ENCODE peak calls at places on chromosomes 6 and 20, in six cellular contexts. D is iPS DF 19.7, L is EL, F is esophagus squamous epithelium, Q is kidney epithelial cell, I is cardiac muscle cell. C is an unnamed sample.

GRCh38 chr6:143591441-143591840 is 79.9 kb upstream of the FUCA2 start:
- DNase-seq in L (no peak), Q (no peak), D (no peak), I (no peak), F (no peak), C (no peak)

GRCh38 chr6:165644586-165645266 is 18.3 kb downstream of the PDE10A start:
- DNase-seq in Q (no peak), L (no peak), F (no peak), I (no peak), D (no peak), C (no peak)

GRCh38 chr6:1498491-1499113 is 109.2 kb downstream of the FOXF2 start:
- DNase-seq in D (no peak), Q (no peak), I (no peak), L (peak), F (no peak), C (no peak)

GRCh38 chr6:26033942-26034354 is 53.3 kb upstream of the HFE start:
- DNase-seq in Q (no peak), D (no peak), F (no peak), I (no peak), L (no peak), C (no peak)

GRCh38 chr6:82588020-82588419 is 224.4 kb downstream of the TPBG start:
- DNase-seq in D (no peak), Q (no peak), F (no peak), I (no peak), L (no peak), C (no peak)

GRCh38 chr6:19454999-19455392 is 382.2 kb upstream of the ID4 start:
- DNase-seq in I (no peak), L (no peak), F (no peak), D (no peak), Q (no peak), C (no peak)

GRCh38 chr6:159378361-159378760 is 209.2 kb downstream of the FNDC1 start:
- DNase-seq in D (no peak), L (no peak), F (no peak), Q (no peak), I (no peak), C (no peak)

GRCh38 chr20:29410805-29411457 is 1846.5 kb upstream of the DEFB115 start:
- DNase-seq in D (no peak), F (no peak), I (no peak), Q (no peak), L (no peak), C (no peak)

GRCh38 chr6:86871681-86872080 is 65.6 kb upstream of the HTR1E start:
- DNase-seq in F (no peak), I (no peak), Q (no peak), D (no peak), L (no peak), C (no peak)

GRCh38 chr6:10595731-10596664 is 74.8 kb downstream of the GCNT2 start:
- DNase-seq in I (no peak), D (no peak), L (peak), F (no peak), Q (peak), C (peak)

GRCh38 chr20:25867776-25868649 is 171.4 kb upstream of the ZNF337 start:
- DNase-seq in D (no peak), I (peak), Q (no peak), L (peak), F (no peak), C (no peak)

GRCh38 chr6:11556308-11556707 is 18.8 kb downstream of the TMEM170B start:
- DNase-seq in L (no peak), D (peak), I (no peak), F (no peak), Q (no peak), C (no peak)

GRCh38 chr6:168908887-168909286 is 344.8 kb downstream of the THBS2 start:
- DNase-seq in I (no peak), F (no peak), Q (no peak), D (no peak), L (peak), C (no peak)

GRCh38 chr6:107690864-107691661 is 133.1 kb downstream of the SCML4 start:
- DNase-seq in I (no peak), F (no peak), Q (no peak), D (no peak), L (peak), C (no peak)

GRCh38 chr20:53493201-53493908 is 100.3 kb downstream of the ZNF217 start:
- DNase-seq in Q (no peak), D (no peak), I (no peak), L (no peak), F (no peak), C (no peak)

GRCh38 chr6:106560966-106561740 is 68.1 kb downstream of the RTN4IP1 start:
- DNase-seq in D (no peak), F (no peak), Q (no peak), L (peak), I (no peak), C (no peak)

GRCh38 chr20:47036091-47036880 is 141.6 kb downstream of the EYA2 start:
- DNase-seq in L (no peak), D (no peak), Q (no peak), F (no peak), I (no peak), C (no peak)

GRCh38 chr6:19554356-19555225 is 282.6 kb upstream of the ID4 start:
- DNase-seq in Q (no peak), D (no peak), I (peak), L (no peak), F (no peak), C (no peak)

GRCh38 chr6:52115145-52115741 is 27.8 kb upstream of the PKHD1 start:
- DNase-seq in L (no peak), D (no peak), I (no peak), Q (no peak), F (no peak), C (no peak)

C was measured in retinal pigment epithelial cell.